ENCODE peak calls at places on chromosomes 2 and 18, in six cellular contexts. O, S, E, A, B and K are unnamed samples.

GRCh38 chr2:71477231-71477681 is 23.9 kb downstream of the DYSF start:
- DNase-seq in S (no peak), O (no peak), A (no peak), B (no peak), E (no peak), K (no peak)

GRCh38 chr2:232622563-232622962 is 10.8 kb upstream of the EFHD1 start:
- DNase-seq in B (no peak), E (no peak), O (no peak), S (no peak), A (no peak), K (no peak)

GRCh38 chr18:6013101-6013790 is 117.9 kb upstream of the TMEM200C start:
- DNase-seq in E (no peak), O (no peak), B (no peak), S (no peak), A (no peak), K (no peak)

GRCh38 chr2:46458763-46459505 is 20.4 kb upstream of the TMEM247 start:
- DNase-seq in E (no peak), S (no peak), B (no peak), O (no peak), A (no peak), K (no peak)

GRCh38 chr2:127669056-127669455 is 6.3 kb downstream of the LIMS2 start:
- DNase-seq in S (no peak), B (no peak), A (no peak), E (no peak), O (no peak), K (no peak)

GRCh38 chr2:218863021-218863520 is 3.5 kb downstream of the WNT6 start:
- DNase-seq in B (no peak), A (no peak), E (no peak), S (peak), O (no peak), K (no peak)

GRCh38 chr18:79708412-79708811 is 28.8 kb downstream of the CTDP1 start:
- DNase-seq in O (no peak), S (no peak), B (no peak), A (no peak), E (no peak), K (peak)

GRCh38 chr2:160368988-160369935 is 124.3 kb downstream of the RBMS1 start:
- DNase-seq in S (no peak), B (no peak), O (no peak), A (no peak), E (no peak), K (no peak)

GRCh38 chr2:28359222-28360065 is 33.2 kb upstream of the FOSL2 start:
- DNase-seq in S (no peak), B (no peak), O (no peak), A (peak), E (no peak), K (no peak)

GRCh38 chr2:42794271-42795046 is 2.1 kb upstream of the HAAO start:
- DNase-seq in B (peak), S (no peak), O (peak), A (no peak), E (peak), K (no peak)

GRCh38 chr2:64439194-64439593 is 14.8 kb upstream of the LGALSL start:
- DNase-seq in A (no peak), S (no peak), O (no peak), B (no peak), E (peak), K (no peak)

GRCh38 chr2:158693476-158693875 is 101.6 kb upstream of the DAPL1 start:
- DNase-seq in B (no peak), E (no peak), A (no peak), S (no peak), O (no peak), K (no peak)

GRCh38 chr2:58025150-58025933 is 21.3 kb upstream of the VRK2 start:
- DNase-seq in A (no peak), O (no peak), E (no peak), B (no peak), S (no peak), K (no peak)

GRCh38 chr18:45954070-45954712 is 12.9 kb downstream of the EPG5 start:
- DNase-seq in A (no peak), S (no peak), B (no peak), O (peak), E (no peak), K (no peak)

GRCh38 chr18:24397131-24397693 is 412 bp downstream of the OSBPL1A start:
- DNase-seq in B (peak), E (peak), O (peak), S (peak), A (no peak), K (no peak)

GRCh38 chr2:69224495-69224803 is 162.6 kb downstream of the GFPT1 start:
- DNase-seq in O (no peak), S (no peak), B (no peak), E (no peak), A (no peak), K (no peak)

GRCh38 chr2:31688282-31688681 is 107.5 kb upstream of the SRD5A2 start:
- DNase-seq in B (no peak), A (no peak), S (no peak), E (no peak), O (no peak), K (no peak)